ENCODE peak calls at places on chromosomes 5 and 9, in seven cellular contexts. R, F, Y, P, G, C and A are unnamed samples.

GRCh38 chr5:168292783-168293696 is 1.6 kb downstream of the WWC1 start:
- DNase-seq in R (no peak), F (no peak), Y (no peak), P (no peak), G (no peak), C (no peak), A (no peak)

GRCh38 chr9:34611811-34612787 is at the start of gene RPP25L:
- DNase-seq in R (peak), F (peak), Y (peak), P (peak), G (peak), C (peak), A (peak)

GRCh38 chr5:66170196-66170919 is 26.3 kb downstream of the SREK1 start:
- DNase-seq in R (no peak), F (no peak), Y (no peak), P (no peak), G (no peak), C (no peak), A (no peak)

GRCh38 chr9:125760537-125760936 is 13.4 kb downstream of the PBX3 start:
- DNase-seq in R (no peak), F (no peak), Y (no peak), P (no peak), G (no peak), C (no peak), A (no peak)

GRCh38 chr9:107929439-107929838 is 439.9 kb upstream of the KLF4 start:
- DNase-seq in R (peak), F (no peak), Y (peak), P (no peak), G (peak), C (no peak), A (no peak)

GRCh38 chr9:35604578-35605335 is at the start of gene TESK1:
- DNase-seq in R (peak), F (peak), Y (peak), P (peak), G (peak), C (peak), A (peak)

GRCh38 chr5:157290981-157291711 is 25.2 kb downstream of the CYFIP2 start:
- DNase-seq in R (no peak), F (no peak), Y (no peak), P (no peak), G (peak), C (no peak), A (no peak)

GRCh38 chr9:101477214-101477613 is 41.6 kb upstream of the ALDOB start:
- DNase-seq in R (no peak), F (no peak), Y (no peak), P (peak), G (peak), C (no peak), A (no peak)

GRCh38 chr5:36090033-36090432 is 23.4 kb upstream of the UGT3A2 start:
- DNase-seq in R (no peak), F (peak), Y (no peak), P (peak), G (peak), C (no peak), A (no peak)

GRCh38 chr5:141039517-141039916 is 11.7 kb upstream of the PCDHB1 start:
- DNase-seq in R (peak), F (no peak), Y (no peak), P (no peak), G (no peak), C (no peak), A (no peak)

GRCh38 chr5:137101544-137101943 is 397.6 kb downstream of the SPOCK1 start:
- DNase-seq in R (no peak), F (no peak), Y (no peak), P (no peak), G (no peak), C (no peak), A (no peak)

GRCh38 chr5:163498886-163499285 is 6.5 kb upstream of the MAT2B start:
- DNase-seq in R (no peak), F (no peak), Y (no peak), P (no peak), G (no peak), C (no peak), A (no peak)

GRCh38 chr5:168401226-168401625 is 85.0 kb upstream of the RARS1 start:
- DNase-seq in R (no peak), F (no peak), Y (no peak), P (no peak), G (no peak), C (no peak), A (no peak)

GRCh38 chr9:8365029-8365428 is 565.5 kb upstream of the DMAC1 start:
- DNase-seq in R (no peak), F (no peak), Y (no peak), P (peak), G (no peak), C (no peak), A (no peak)